ENCODE peak calls at places on chromosome 21, in seven cellular contexts. V, K, O, J, Z, T and A are unnamed samples.

GRCh38 chr21:39381009-39381408 is 32.1 kb upstream of the HMGN1 start:
- DNase-seq in V (no peak), K (no peak), O (no peak), J (no peak), Z (no peak), T (no peak), A (no peak)

GRCh38 chr21:29405503-29406122 is 106.9 kb downstream of the BACH1 start:
- DNase-seq in V (no peak), K (no peak), O (no peak), J (no peak), Z (no peak), T (no peak), A (no peak)

GRCh38 chr21:39400173-39400572 is 45.4 kb downstream of the LCA5L start:
- DNase-seq in V (no peak), K (no peak), O (no peak), J (no peak), Z (no peak), T (no peak), A (no peak)

GRCh38 chr21:27366846-27367245 is 400.0 kb upstream of the ADAMTS5 start:
- DNase-seq in V (no peak), K (no peak), O (no peak), J (no peak), Z (no peak), T (no peak), A (no peak)

GRCh38 chr21:14554948-14555347 is 8.8 kb upstream of the SAMSN1 start:
- DNase-seq in V (no peak), K (peak), O (no peak), J (no peak), Z (no peak), T (no peak), A (no peak)

GRCh38 chr21:31798842-31799691 is 67.1 kb upstream of the SCAF4 start:
- DNase-seq in V (no peak), K (peak), O (peak), J (no peak), Z (no peak), T (peak), A (no peak)

GRCh38 chr21:35885942-35886541 is 174.3 kb downstream of the SETD4 start:
- DNase-seq in V (no peak), K (no peak), O (no peak), J (no peak), Z (no peak), T (no peak), A (no peak)

GRCh38 chr21:32353002-32353711 is 39.7 kb downstream of the URB1 start:
- DNase-seq in V (no peak), K (no peak), O (no peak), J (no peak), Z (no peak), T (no peak), A (no peak)

GRCh38 chr21:33198346-33199135 is 31.2 kb upstream of the IFNAR2 start:
- DNase-seq in V (peak), K (no peak), O (no peak), J (no peak), Z (no peak), T (peak), A (peak)

GRCh38 chr21:39373634-39374033 is 24.7 kb upstream of the HMGN1 start:
- DNase-seq in V (peak), K (peak), O (peak), J (no peak), Z (no peak), T (peak), A (peak)

GRCh38 chr21:43854773-43855633 is 10.0 kb upstream of the AGPAT3 start:
- DNase-seq in V (no peak), K (no peak), O (peak), J (no peak), Z (peak), T (no peak), A (no peak)

GRCh38 chr21:33231526-33231925 is 1.8 kb downstream of the IFNAR2 start:
- DNase-seq in V (no peak), K (no peak), O (no peak), J (no peak), Z (no peak), T (no peak), A (no peak)

GRCh38 chr21:34771512-34772028 is 102.8 kb downstream of the CLIC6 start:
- DNase-seq in V (no peak), K (peak), O (no peak), J (no peak), Z (no peak), T (peak), A (no peak)

GRCh38 chr21:31354604-31355443 is 10.8 kb upstream of the TIAM1 start:
- DNase-seq in V (peak), K (peak), O (no peak), J (no peak), Z (no peak), T (peak), A (no peak)

DNA sequence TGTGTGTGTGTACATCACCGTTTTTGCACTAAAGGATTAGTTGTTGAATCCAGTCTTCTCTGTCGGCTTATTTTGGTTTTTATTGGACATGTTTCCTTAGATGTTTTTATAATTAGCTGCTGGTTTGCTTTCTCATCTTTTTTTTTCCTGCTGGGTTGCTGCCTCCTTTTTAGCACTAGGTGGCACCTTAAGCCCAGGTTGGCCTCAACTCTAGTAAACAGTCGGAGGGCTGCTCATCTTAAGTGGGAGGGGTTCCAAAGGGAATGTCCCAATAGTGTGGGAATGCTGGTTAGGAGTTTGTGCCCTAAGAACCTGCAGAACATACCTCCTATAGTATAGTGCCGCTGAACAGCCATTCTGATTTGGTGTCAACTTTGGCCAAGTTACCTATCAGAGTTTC is 570.1 kb upstream of the CXADR start:
- DNase-seq in V (no peak), K (peak), O (no peak), J (no peak), Z (no peak), T (peak), A (peak)
- TF ChIP-seq CTCF in V (peak), K (peak), O (peak), J (no peak), Z (no peak), T (peak), A (peak)

GRCh38 chr21:45074048-45074817 is at the start of gene ADARB1:
- DNase-seq in V (peak), K (peak), O (peak), J (no peak), Z (peak), T (peak), A (peak)

GRCh38 chr21:45074818-45075605 is 632 bp downstream of the ADARB1 start:
- DNase-seq in V (no peak), K (no peak), O (peak), J (no peak), Z (peak), T (peak), A (peak)

GRCh38 chr21:45073301-45074047 is 906 bp upstream of the ADARB1 start:
- DNase-seq in V (peak), K (peak), O (peak), J (no peak), Z (peak), T (no peak), A (peak)

GRCh38 chr21:45076245-45076661 is 1.9 kb downstream of the ADARB1 start:
- DNase-seq in V (no peak), K (peak), O (no peak), J (no peak), Z (no peak), T (no peak), A (no peak)

GRCh38 chr21:45075606-45076244 is 1.3 kb downstream of the ADARB1 start:
- DNase-seq in V (no peak), K (peak), O (no peak), J (no peak), Z (no peak), T (no peak), A (no peak)
- H3K4me3 ChIP-seq in V (no peak), K (peak), O (peak), J (peak), Z (peak), T (peak), A (peak)

DNA sequence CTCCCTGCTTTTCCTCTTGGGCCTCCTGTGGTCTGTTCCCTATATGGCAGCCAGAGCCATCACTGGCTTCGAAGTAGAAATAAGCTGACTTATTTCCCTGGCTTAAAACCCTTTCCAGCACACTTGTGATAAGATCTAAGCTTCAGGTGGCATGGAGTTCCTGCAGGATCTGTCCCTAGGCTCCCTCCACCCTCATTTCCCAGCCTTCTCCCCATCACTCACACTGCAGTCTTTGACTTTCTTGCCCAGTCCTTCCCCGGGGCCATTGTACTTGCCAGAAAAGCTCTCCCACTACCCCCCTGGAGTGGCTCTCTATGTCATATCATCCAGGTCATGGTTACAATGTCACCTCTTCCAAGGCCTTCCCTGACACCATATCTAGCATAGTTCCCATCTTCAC is 55.8 kb downstream of the KCNJ6 start:
- DNase-seq in V (no peak), K (no peak), O (no peak), J (no peak), Z (no peak), T (no peak), A (no peak)
- TF ChIP-seq CTCF in V (no peak), K (no peak), O (no peak), J (no peak), Z (no peak), T (no peak), A (no peak)

GRCh38 chr21:46156378-46156645 is 933 bp upstream of the FTCD start:
- DNase-seq in V (no peak), K (no peak), O (no peak), J (no peak), Z (no peak), T (no peak), A (no peak)

GRCh38 chr21:46153259-46154154 is 1.9 kb downstream of the FTCD start:
- DNase-seq in V (peak), K (no peak), O (peak), J (peak), Z (peak), T (no peak), A (peak)

GRCh38 chr21:46155514-46156377 is at the start of gene FTCD:
- DNase-seq in V (peak), K (no peak), O (no peak), J (peak), Z (no peak), T (no peak), A (peak)

GRCh38 chr21:46154155-46154954 is 1.0 kb downstream of the FTCD start:
- DNase-seq in V (peak), K (no peak), O (no peak), J (peak), Z (no peak), T (no peak), A (peak)

DNA sequence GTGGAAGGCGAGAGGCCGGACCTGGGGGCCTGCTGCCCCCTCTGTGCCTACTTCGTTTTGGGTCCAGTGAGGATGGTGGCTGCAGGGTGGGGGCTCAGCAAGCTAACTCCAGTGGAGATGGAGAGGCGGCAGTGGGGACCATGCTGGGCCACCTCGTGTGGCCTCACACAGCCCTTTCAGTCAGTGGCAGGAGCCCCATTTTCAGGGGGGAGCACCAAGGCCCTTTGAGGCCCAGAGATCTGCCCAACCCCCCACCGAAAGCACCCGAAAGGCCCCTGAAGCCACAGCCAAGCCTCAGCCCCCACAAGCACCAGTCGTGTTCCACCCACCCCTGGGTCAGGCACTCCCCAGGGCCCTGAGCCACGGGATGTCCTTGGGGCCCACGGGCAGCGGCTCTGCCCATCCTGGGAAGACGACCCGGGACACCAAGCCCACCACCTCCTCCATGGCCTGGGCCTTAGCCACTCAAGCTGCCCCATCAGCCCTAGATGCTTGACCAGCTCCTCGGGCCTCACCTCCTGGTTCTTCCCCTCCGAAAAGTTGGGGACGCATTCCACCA is 345 bp downstream of the FTCD start:
- DNase-seq in V (peak), K (no peak), O (no peak), J (peak), Z (no peak), T (no peak), A (peak)
- H3K4me3 ChIP-seq in V (no peak), K (no peak), O (no peak), J (no peak), Z (no peak), T (no peak), A (no peak)

GRCh38 chr21:41932191-41932575 is 21.6 kb downstream of the C2CD2 start:
- DNase-seq in V (peak), K (peak), O (no peak), J (no peak), Z (no peak), T (peak), A (no peak)
- TF ChIP-seq CTCF in V (no peak), K (peak), O (peak), J (no peak), Z (no peak), T (peak), A (no peak)

GRCh38 chr21:25806053-25806452 is 71.3 kb downstream of the GABPA start:
- DNase-seq in V (no peak), K (no peak), O (no peak), J (no peak), Z (no peak), T (no peak), A (no peak)

GRCh38 chr21:25801217-25802015 is 66.6 kb downstream of the GABPA start:
- DNase-seq in V (peak), K (peak), O (peak), J (peak), Z (peak), T (peak), A (peak)
- H3K4me3 ChIP-seq in V (no peak), K (no peak), O (no peak), J (no peak), Z (no peak), T (no peak), A (no peak)